ENCODE peak calls at places on chromosome 5, in four cellular contexts. V is NB4, J is GM12891, T is HTR-8/SVneo. K is an unnamed sample.

GRCh38 chr5:159310492-159310891 is 19.8 kb downstream of the IL12B start:
- DNase-seq in V (no peak), J (no peak), T (no peak), K (no peak)

GRCh38 chr5:130222638-130223037 is 318.4 kb downstream of the CHSY3 start:
- DNase-seq in V (no peak), J (no peak), T (no peak), K (no peak)

GRCh38 chr5:34001231-34001935 is 6.5 kb downstream of the AMACR start:
- DNase-seq in V (no peak), J (no peak), T (no peak), K (no peak)

GRCh38 chr5:8601831-8602354 is 732.9 kb downstream of the MTRR start:
- DNase-seq in V (no peak), J (no peak), T (no peak), K (no peak)

GRCh38 chr5:95526871-95527270 is 27.9 kb downstream of the SKIC3 start:
- DNase-seq in V (no peak), J (no peak), T (no peak), K (no peak)

GRCh38 chr5:150946351-150946905 is 41.6 kb upstream of the ZNF300 start:
- DNase-seq in V (no peak), J (no peak), T (no peak), K (no peak)

GRCh38 chr5:73199671-73200070 is 26.7 kb downstream of the TMEM174 start:
- DNase-seq in V (no peak), J (no peak), T (no peak), K (no peak)

GRCh38 chr5:54704825-54705224 is 187.3 kb downstream of the SNX18 start:
- DNase-seq in V (no peak), J (no peak), T (no peak), K (no peak)

GRCh38 chr5:88118179-88118578 is 150.5 kb downstream of the TMEM161B start:
- DNase-seq in V (no peak), J (no peak), T (no peak), K (no peak)

GRCh38 chr5:120124961-120125360 is 339.1 kb upstream of the PRR16 start:
- DNase-seq in V (no peak), J (no peak), T (no peak), K (no peak)

GRCh38 chr5:67196537-67197059 is at the start of gene CD180:
- DNase-seq in V (peak), J (no peak), T (no peak), K (no peak)

GRCh38 chr5:132065351-132065937 is 5.0 kb downstream of the IL3 start:
- DNase-seq in V (peak), J (peak), T (peak), K (no peak)

GRCh38 chr5:107389130-107389553 is 281.6 kb downstream of the EFNA5 start:
- DNase-seq in V (peak), J (no peak), T (peak), K (no peak)

GRCh38 chr5:17216176-17216973 is 1.1 kb upstream of the BASP1 start:
- DNase-seq in V (peak), J (peak), T (peak), K (no peak)

GRCh38 chr5:127080001-127080478 is 6.7 kb upstream of the C5orf63 start:
- DNase-seq in V (peak), J (no peak), T (no peak), K (no peak)

GRCh38 chr5:175642998-175643397 is 14.9 kb upstream of the HRH2 start:
- DNase-seq in V (no peak), J (no peak), T (no peak), K (no peak)

GRCh38 chr5:149636191-149636860 is 55.0 kb downstream of the ARHGEF37 start:
- DNase-seq in V (no peak), J (no peak), T (no peak), K (no peak)

GRCh38 chr5:119178435-119178834 is 107.5 kb downstream of the DMXL1 start:
- DNase-seq in V (no peak), J (no peak), T (no peak), K (no peak)